ENCODE peak calls at places on chromosome 1, in ten cellular contexts. D is upper lobe of right lung, H is BE2C, J is AG04450, W is WTC11, Z is cardiac fibroblast, L is mesothelial cell of epicardium, Q is progenitor cell of endocrine pancreas, V is PC-9, E is GM12878. T is an unnamed sample.

GRCh38 chr1:70033934-70034333 is 171.4 kb downstream of the LRRC40 start:
- DNase-seq in D (no peak), H (no peak), J (no peak), W (no peak), Z (no peak), L (no peak), Q (no peak), V (no peak), E (no peak), T (no peak)

GRCh38 chr1:230548997-230549396 is 93.3 kb upstream of the COG2 start:
- DNase-seq in D (no peak), H (no peak), J (no peak), W (no peak), Z (no peak), L (no peak), Q (no peak), V (no peak), E (no peak), T (no peak)

GRCh38 chr1:212167098-212167497 is 118.1 kb upstream of the PPP2R5A start:
- DNase-seq in D (no peak), H (peak), J (peak), W (no peak), Z (peak), L (no peak), Q (no peak), V (no peak), E (no peak), T (no peak)

GRCh38 chr1:236159704-236160539 is 17.6 kb downstream of the GPR137B start:
- DNase-seq in D (peak), H (no peak), J (no peak), W (no peak), Z (no peak), L (no peak), Q (no peak), V (no peak), E (peak), T (no peak)

GRCh38 chr1:2097386-2098300 is 47.4 kb downstream of the PRKCZ start:
- DNase-seq in D (no peak), H (no peak), J (no peak), W (no peak), Z (no peak), L (no peak), Q (no peak), V (no peak), E (no peak), T (peak)

GRCh38 chr1:2633936-2634491 is 1.2 kb upstream of the MMEL1 start:
- DNase-seq in D (peak), H (no peak), J (no peak), W (no peak), Z (no peak), L (no peak), Q (no peak), V (no peak), E (no peak), T (no peak)

GRCh38 chr1:180145446-180145845 is 9.2 kb upstream of the QSOX1 start:
- DNase-seq in D (no peak), H (no peak), J (no peak), W (no peak), Z (no peak), L (no peak), Q (no peak), V (no peak), E (no peak), T (no peak)

GRCh38 chr1:226584164-226584563 is 35.6 kb downstream of the STUM start:
- DNase-seq in D (no peak), H (no peak), J (no peak), W (no peak), Z (no peak), L (no peak), Q (no peak), V (no peak), E (no peak), T (peak)

GRCh38 chr1:207755846-207756692 is 4.2 kb downstream of the CD46 start:
- DNase-seq in D (no peak), H (no peak), J (no peak), W (no peak), Z (no peak), L (no peak), Q (no peak), V (peak), E (no peak), T (no peak)

GRCh38 chr1:240706150-240706904 is 94.4 kb upstream of the GREM2 start:
- DNase-seq in D (no peak), H (no peak), J (no peak), W (no peak), Z (peak), L (no peak), Q (no peak), V (no peak), E (no peak), T (no peak)

GRCh38 chr1:18480315-18481189 is at the start of gene KLHDC7A:
- DNase-seq in D (peak), H (no peak), J (no peak), W (peak), Z (no peak), L (no peak), Q (peak), V (peak), E (no peak), T (peak)

GRCh38 chr1:217889401-217889800 is 258.3 kb downstream of the SPATA17 start:
- DNase-seq in D (no peak), H (peak), J (no peak), W (peak), Z (no peak), L (no peak), Q (no peak), V (no peak), E (no peak), T (no peak)

GRCh38 chr1:66298427-66298826 is 235.5 kb upstream of the SGIP1 start:
- DNase-seq in D (peak), H (no peak), J (no peak), W (no peak), Z (no peak), L (no peak), Q (no peak), V (no peak), E (no peak), T (no peak)

GRCh38 chr1:152111515-152111968 is 3.7 kb downstream of the TCHH start:
- DNase-seq in D (no peak), H (peak), J (no peak), W (peak), Z (peak), L (no peak), Q (no peak), V (no peak), E (no peak), T (no peak)

GRCh38 chr1:74693473-74693872 is 19.9 kb upstream of the ERICH3 start:
- DNase-seq in D (no peak), H (no peak), J (no peak), W (no peak), Z (peak), L (no peak), Q (no peak), V (peak), E (no peak), T (no peak)

GRCh38 chr1:71788113-71788512 is 494.2 kb downstream of the NEGR1 start:
- DNase-seq in D (no peak), H (no peak), J (no peak), W (no peak), Z (no peak), L (no peak), Q (no peak), V (no peak), E (no peak), T (no peak)

GRCh38 chr1:151008244-151009205 is at the start of gene PRUNE1:
- DNase-seq in D (peak), H (peak), J (peak), W (peak), Z (peak), L (peak), Q (peak), V (peak), E (peak), T (peak)

GRCh38 chr1:113860891-113861290 is 10.6 kb downstream of the PTPN22 start:
- DNase-seq in D (no peak), H (no peak), J (peak), W (no peak), Z (peak), L (no peak), Q (no peak), V (no peak), E (no peak), T (no peak)

GRCh38 chr1:51289676-51290488 is 40.5 kb downstream of the TTC39A start:
- DNase-seq in D (peak), H (no peak), J (no peak), W (no peak), Z (no peak), L (no peak), Q (no peak), V (no peak), E (no peak), T (no peak)

GRCh38 chr1:179743679-179744400 is 749 bp downstream of the FAM163A start:
- DNase-seq in D (no peak), H (peak), J (no peak), W (peak), Z (no peak), L (no peak), Q (peak), V (no peak), E (no peak), T (no peak)

GRCh38 chr1:93625582-93626327 is 55.9 kb downstream of the BCAR3 start:
- DNase-seq in D (no peak), H (peak), J (no peak), W (no peak), Z (peak), L (no peak), Q (no peak), V (peak), E (no peak), T (no peak)

GRCh38 chr1:232204269-232204668 is 425.7 kb downstream of the SIPA1L2 start:
- DNase-seq in D (no peak), H (no peak), J (no peak), W (no peak), Z (no peak), L (no peak), Q (no peak), V (no peak), E (no peak), T (no peak)

GRCh38 chr1:160129046-160129445 is 13.5 kb downstream of the ATP1A2 start:
- DNase-seq in D (peak), H (no peak), J (no peak), W (no peak), Z (no peak), L (no peak), Q (no peak), V (no peak), E (no peak), T (no peak)

GRCh38 chr1:47002211-47002610 is 21.3 kb upstream of the CYP4X1 start:
- DNase-seq in D (no peak), H (no peak), J (no peak), W (no peak), Z (no peak), L (no peak), Q (no peak), V (no peak), E (no peak), T (no peak)

GRCh38 chr1:10968411-10968826 is 44.0 kb upstream of the TARDBP start:
- DNase-seq in D (no peak), H (no peak), J (no peak), W (no peak), Z (no peak), L (no peak), Q (no peak), V (no peak), E (peak), T (no peak)

GRCh38 chr1:75079535-75080290 is 54.5 kb upstream of the LHX8 start:
- DNase-seq in D (no peak), H (peak), J (no peak), W (no peak), Z (no peak), L (no peak), Q (no peak), V (no peak), E (no peak), T (no peak)

GRCh38 chr1:229514578-229515275 is 6.6 kb upstream of the NUP133 start:
- DNase-seq in D (no peak), H (peak), J (peak), W (peak), Z (peak), L (no peak), Q (no peak), V (peak), E (no peak), T (no peak)

GRCh38 chr1:62362061-62362951 is 43.1 kb upstream of the KANK4 start:
- DNase-seq in D (no peak), H (no peak), J (no peak), W (no peak), Z (no peak), L (no peak), Q (no peak), V (no peak), E (no peak), T (no peak)

GRCh38 chr1:155952505-155952890 is 11.1 kb downstream of the RXFP4 start:
- DNase-seq in D (no peak), H (no peak), J (no peak), W (no peak), Z (no peak), L (no peak), Q (no peak), V (no peak), E (no peak), T (no peak)

GRCh38 chr1:212234431-212235298 is 50.5 kb upstream of the PPP2R5A start:
- DNase-seq in D (no peak), H (no peak), J (peak), W (no peak), Z (peak), L (no peak), Q (no peak), V (peak), E (no peak), T (no peak)

GRCh38 chr1:246435421-246436041 is 71.5 kb downstream of the SMYD3 start:
- DNase-seq in D (no peak), H (no peak), J (no peak), W (no peak), Z (peak), L (no peak), Q (no peak), V (no peak), E (no peak), T (no peak)

GRCh38 chr1:64906447-64906846 is 59.9 kb downstream of the JAK1 start:
- DNase-seq in D (no peak), H (no peak), J (no peak), W (no peak), Z (no peak), L (no peak), Q (no peak), V (peak), E (no peak), T (no peak)

GRCh38 chr1:70685300-70686286 is 274.5 kb downstream of the CTH start:
- DNase-seq in D (no peak), H (peak), J (peak), W (peak), Z (peak), L (no peak), Q (no peak), V (no peak), E (peak), T (peak)

GRCh38 chr1:39738622-39739366 is at the start of gene PPIE:
- DNase-seq in D (peak), H (peak), J (peak), W (peak), Z (peak), L (peak), Q (peak), V (peak), E (peak), T (no peak)

GRCh38 chr1:25700626-25701025 is 84.0 kb downstream of the MAN1C1 start:
- DNase-seq in D (no peak), H (peak), J (no peak), W (peak), Z (peak), L (no peak), Q (no peak), V (no peak), E (no peak), T (no peak)

GRCh38 chr1:208219659-208220282 is 24.4 kb downstream of the PLXNA2 start:
- DNase-seq in D (peak), H (no peak), J (no peak), W (no peak), Z (peak), L (no peak), Q (no peak), V (peak), E (no peak), T (no peak)

GRCh38 chr1:14606632-14607031 is 8.1 kb downstream of the KAZN start:
- DNase-seq in D (no peak), H (no peak), J (no peak), W (no peak), Z (no peak), L (no peak), Q (no peak), V (no peak), E (no peak), T (no peak)
- TF ChIP-seq CTCF in D (peak), H (no peak), J (peak), W (no peak), Z (no peak), L (no peak), Q (peak), V (no peak), E (peak), T (peak)

GRCh38 chr1:193525411-193525810 is 339.0 kb upstream of the B3GALT2 start:
- DNase-seq in D (no peak), H (no peak), J (no peak), W (no peak), Z (no peak), L (no peak), Q (no peak), V (no peak), E (no peak), T (no peak)

GRCh38 chr1:193524616-193525015 is 338.2 kb upstream of the B3GALT2 start:
- DNase-seq in D (no peak), H (no peak), J (no peak), W (no peak), Z (no peak), L (no peak), Q (no peak), V (no peak), E (no peak), T (no peak)

GRCh38 chr1:193520472-193520871 is 334.1 kb upstream of the B3GALT2 start:
- DNase-seq in D (no peak), H (no peak), J (no peak), W (no peak), Z (no peak), L (no peak), Q (no peak), V (no peak), E (no peak), T (no peak)

GRCh38 chr1:193516755-193517388 is 330.5 kb upstream of the B3GALT2 start:
- DNase-seq in D (no peak), H (no peak), J (no peak), W (no peak), Z (no peak), L (no peak), Q (no peak), V (no peak), E (no peak), T (no peak)

DNA sequence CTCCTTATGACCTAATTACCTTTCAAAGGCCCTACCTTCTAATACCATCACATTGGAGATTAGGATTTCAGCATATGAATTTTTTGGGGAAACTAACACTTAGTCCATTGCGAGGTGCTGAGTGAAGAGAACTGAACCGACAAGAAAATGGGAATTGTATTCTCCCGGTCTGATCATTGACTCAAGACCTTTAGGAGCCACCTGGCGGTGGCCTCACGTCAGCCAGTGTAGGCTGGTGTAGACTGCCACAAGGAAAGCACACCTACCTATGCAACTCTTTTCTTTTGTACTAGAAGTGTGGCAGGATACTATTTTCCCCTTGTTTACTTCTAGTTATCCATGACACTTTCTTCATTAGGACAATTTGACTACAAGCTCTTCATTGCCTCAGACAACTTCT is 333.5 kb upstream of the B3GALT2 start:
- DNase-seq in D (no peak), H (no peak), J (no peak), W (peak), Z (no peak), L (no peak), Q (no peak), V (no peak), E (no peak), T (no peak)
- TF ChIP-seq CTCF in D (no peak), H (no peak), J (no peak), W (peak), Z (no peak), L (no peak), Q (no peak), V (no peak), E (no peak), T (no peak)

GRCh38 chr1:110979154-110979553 is 15.4 kb upstream of the LRIF1 start:
- DNase-seq in D (no peak), H (no peak), J (no peak), W (no peak), Z (no peak), L (no peak), Q (no peak), V (no peak), E (no peak), T (no peak)
- TF ChIP-seq CTCF in D (no peak), H (no peak), J (no peak), W (no peak), Z (no peak), L (no peak), Q (no peak), V (no peak), E (no peak), T (no peak)

GRCh38 chr1:117161887-117162286 is 40.3 kb upstream of the TRIM45 start:
- DNase-seq in D (no peak), H (no peak), J (no peak), W (no peak), Z (no peak), L (no peak), Q (no peak), V (no peak), E (no peak), T (no peak)
- TF ChIP-seq CTCF in D (no peak), H (no peak), J (no peak), W (no peak), Z (no peak), L (no peak), Q (no peak), V (no peak), E (no peak), T (no peak)

T was measured in chondrocyte.